ENCODE peak calls at places on chromosomes 1 and 21, in eight cellular contexts. One of them, this sample, is unnamed.

GRCh38 chr1:248757784-248758195 is 2.2 kb upstream of the LYPD8 start:
- DNase-seq in omental fat pad: no peak
- DNase-seq in activated CD4-positive, alpha-beta T cell treated with anti-CD3 and anti-CD28 coated beads, Interleukin-2, amount 50 U/mL, for 4 hours: no peak
- DNase-seq in tibial artery: no peak
- DNase-seq in stimulated activated CD8-positive, alpha-beta memory T cell treated with anti-CD3 and anti-CD28 coated beads, Interleukin-2, amount 100 ng/mL, for 48 hours: no peak
- DNase-seq in activated T-cell treated with anti-CD3 and anti-CD28 coated beads for 1 hour: no peak
- DNase-seq in H54: no peak
- DNase-seq in AG09309: no peak
- DNase-seq in this sample: no peak

GRCh38 chr1:220487297-220487820 is 40.6 kb upstream of the MARK1 start:
- DNase-seq in activated T-cell treated with anti-CD3 and anti-CD28 coated beads for 1 hour: no peak
- DNase-seq in AG09309: no peak
- DNase-seq in activated CD4-positive, alpha-beta T cell treated with anti-CD3 and anti-CD28 coated beads, Interleukin-2, amount 50 U/mL, for 4 hours: no peak
- DNase-seq in tibial artery: no peak
- DNase-seq in stimulated activated CD8-positive, alpha-beta memory T cell treated with anti-CD3 and anti-CD28 coated beads, Interleukin-2, amount 100 ng/mL, for 48 hours: no peak
- DNase-seq in omental fat pad: no peak
- DNase-seq in H54: no peak
- DNase-seq in this sample: no peak

GRCh38 chr1:228956864-228957263 is 221.6 kb downstream of the RHOU start:
- DNase-seq in omental fat pad: no peak
- DNase-seq in stimulated activated CD8-positive, alpha-beta memory T cell treated with anti-CD3 and anti-CD28 coated beads, Interleukin-2, amount 100 ng/mL, for 48 hours: no peak
- DNase-seq in activated CD4-positive, alpha-beta T cell treated with anti-CD3 and anti-CD28 coated beads, Interleukin-2, amount 50 U/mL, for 4 hours: no peak
- DNase-seq in AG09309: no peak
- DNase-seq in H54: no peak
- DNase-seq in tibial artery: no peak
- DNase-seq in activated T-cell treated with anti-CD3 and anti-CD28 coated beads for 1 hour: no peak
- DNase-seq in this sample: no peak

GRCh38 chr1:55530749-55531478 is 315.8 kb upstream of the USP24 start:
- DNase-seq in omental fat pad: no peak
- DNase-seq in H54: no peak
- DNase-seq in tibial artery: no peak
- DNase-seq in AG09309: no peak
- DNase-seq in activated CD4-positive, alpha-beta T cell treated with anti-CD3 and anti-CD28 coated beads, Interleukin-2, amount 50 U/mL, for 4 hours: no peak
- DNase-seq in stimulated activated CD8-positive, alpha-beta memory T cell treated with anti-CD3 and anti-CD28 coated beads, Interleukin-2, amount 100 ng/mL, for 48 hours: no peak
- DNase-seq in activated T-cell treated with anti-CD3 and anti-CD28 coated beads for 1 hour: no peak
- DNase-seq in this sample: no peak

GRCh38 chr21:36589352-36589971 is 109.5 kb upstream of the SIM2 start:
- DNase-seq in stimulated activated CD8-positive, alpha-beta memory T cell treated with anti-CD3 and anti-CD28 coated beads, Interleukin-2, amount 100 ng/mL, for 48 hours: peak
- DNase-seq in AG09309: no peak
- DNase-seq in activated T-cell treated with anti-CD3 and anti-CD28 coated beads for 1 hour: no peak
- DNase-seq in activated CD4-positive, alpha-beta T cell treated with anti-CD3 and anti-CD28 coated beads, Interleukin-2, amount 50 U/mL, for 4 hours: no peak
- DNase-seq in H54: peak
- DNase-seq in omental fat pad: no peak
- DNase-seq in tibial artery: no peak
- DNase-seq in this sample: no peak

GRCh38 chr1:244937099-244937498 is 72.8 kb upstream of the HNRNPU start:
- DNase-seq in activated CD4-positive, alpha-beta T cell treated with anti-CD3 and anti-CD28 coated beads, Interleukin-2, amount 50 U/mL, for 4 hours: no peak
- DNase-seq in stimulated activated CD8-positive, alpha-beta memory T cell treated with anti-CD3 and anti-CD28 coated beads, Interleukin-2, amount 100 ng/mL, for 48 hours: no peak
- DNase-seq in tibial artery: no peak
- DNase-seq in AG09309: no peak
- DNase-seq in H54: no peak
- DNase-seq in activated T-cell treated with anti-CD3 and anti-CD28 coated beads for 1 hour: no peak
- DNase-seq in omental fat pad: no peak
- DNase-seq in this sample: no peak

GRCh38 chr21:43916691-43917514 is 51.9 kb downstream of the AGPAT3 start:
- DNase-seq in activated CD4-positive, alpha-beta T cell treated with anti-CD3 and anti-CD28 coated beads, Interleukin-2, amount 50 U/mL, for 4 hours: peak
- DNase-seq in H54: no peak
- DNase-seq in AG09309: no peak
- DNase-seq in tibial artery: peak
- DNase-seq in activated T-cell treated with anti-CD3 and anti-CD28 coated beads for 1 hour: peak
- DNase-seq in stimulated activated CD8-positive, alpha-beta memory T cell treated with anti-CD3 and anti-CD28 coated beads, Interleukin-2, amount 100 ng/mL, for 48 hours: peak
- DNase-seq in omental fat pad: no peak
- DNase-seq in this sample: no peak

GRCh38 chr1:53288247-53289049 is 39.4 kb downstream of the LRP8 start:
- DNase-seq in AG09309: no peak
- DNase-seq in omental fat pad: no peak
- DNase-seq in H54: no peak
- DNase-seq in stimulated activated CD8-positive, alpha-beta memory T cell treated with anti-CD3 and anti-CD28 coated beads, Interleukin-2, amount 100 ng/mL, for 48 hours: no peak
- DNase-seq in activated T-cell treated with anti-CD3 and anti-CD28 coated beads for 1 hour: no peak
- DNase-seq in tibial artery: no peak
- DNase-seq in activated CD4-positive, alpha-beta T cell treated with anti-CD3 and anti-CD28 coated beads, Interleukin-2, amount 50 U/mL, for 4 hours: no peak
- DNase-seq in this sample: no peak

GRCh38 chr1:214143015-214143775 is 137.8 kb upstream of the SMYD2 start:
- DNase-seq in AG09309: no peak
- DNase-seq in stimulated activated CD8-positive, alpha-beta memory T cell treated with anti-CD3 and anti-CD28 coated beads, Interleukin-2, amount 100 ng/mL, for 48 hours: no peak
- DNase-seq in tibial artery: no peak
- DNase-seq in H54: no peak
- DNase-seq in activated CD4-positive, alpha-beta T cell treated with anti-CD3 and anti-CD28 coated beads, Interleukin-2, amount 50 U/mL, for 4 hours: no peak
- DNase-seq in activated T-cell treated with anti-CD3 and anti-CD28 coated beads for 1 hour: no peak
- DNase-seq in omental fat pad: no peak
- DNase-seq in this sample: no peak

GRCh38 chr1:205317311-205317917 is 4.1 kb downstream of the NUAK2 start:
- DNase-seq in activated T-cell treated with anti-CD3 and anti-CD28 coated beads for 1 hour: no peak
- DNase-seq in activated CD4-positive, alpha-beta T cell treated with anti-CD3 and anti-CD28 coated beads, Interleukin-2, amount 50 U/mL, for 4 hours: no peak
- DNase-seq in H54: peak
- DNase-seq in omental fat pad: no peak
- DNase-seq in stimulated activated CD8-positive, alpha-beta memory T cell treated with anti-CD3 and anti-CD28 coated beads, Interleukin-2, amount 100 ng/mL, for 48 hours: no peak
- DNase-seq in AG09309: no peak
- DNase-seq in tibial artery: peak
- DNase-seq in this sample: no peak

GRCh38 chr1:28680141-28680540 is 11.6 kb downstream of the GMEB1 start:
- DNase-seq in tibial artery: no peak
- DNase-seq in H54: no peak
- DNase-seq in activated T-cell treated with anti-CD3 and anti-CD28 coated beads for 1 hour: no peak
- DNase-seq in activated CD4-positive, alpha-beta T cell treated with anti-CD3 and anti-CD28 coated beads, Interleukin-2, amount 50 U/mL, for 4 hours: no peak
- DNase-seq in omental fat pad: no peak
- DNase-seq in stimulated activated CD8-positive, alpha-beta memory T cell treated with anti-CD3 and anti-CD28 coated beads, Interleukin-2, amount 100 ng/mL, for 48 hours: no peak
- DNase-seq in AG09309: no peak
- DNase-seq in this sample: no peak

GRCh38 chr1:169873582-169874200 is 20.0 kb downstream of the SCYL3 start:
- DNase-seq in stimulated activated CD8-positive, alpha-beta memory T cell treated with anti-CD3 and anti-CD28 coated beads, Interleukin-2, amount 100 ng/mL, for 48 hours: no peak
- DNase-seq in tibial artery: no peak
- DNase-seq in activated T-cell treated with anti-CD3 and anti-CD28 coated beads for 1 hour: no peak
- DNase-seq in H54: no peak
- DNase-seq in omental fat pad: no peak
- DNase-seq in activated CD4-positive, alpha-beta T cell treated with anti-CD3 and anti-CD28 coated beads, Interleukin-2, amount 50 U/mL, for 4 hours: no peak
- DNase-seq in AG09309: no peak
- DNase-seq in this sample: no peak

GRCh38 chr1:30675761-30676160 is 47.6 kb downstream of the MATN1 start:
- DNase-seq in H54: no peak
- DNase-seq in activated T-cell treated with anti-CD3 and anti-CD28 coated beads for 1 hour: no peak
- DNase-seq in tibial artery: no peak
- DNase-seq in AG09309: peak
- DNase-seq in omental fat pad: no peak
- DNase-seq in activated CD4-positive, alpha-beta T cell treated with anti-CD3 and anti-CD28 coated beads, Interleukin-2, amount 50 U/mL, for 4 hours: no peak
- DNase-seq in stimulated activated CD8-positive, alpha-beta memory T cell treated with anti-CD3 and anti-CD28 coated beads, Interleukin-2, amount 100 ng/mL, for 48 hours: no peak
- DNase-seq in this sample: no peak

GRCh38 chr1:1806890-1807289 is 28.6 kb upstream of the NADK start:
- DNase-seq in AG09309: no peak
- DNase-seq in H54: no peak
- DNase-seq in activated CD4-positive, alpha-beta T cell treated with anti-CD3 and anti-CD28 coated beads, Interleukin-2, amount 50 U/mL, for 4 hours: no peak
- DNase-seq in activated T-cell treated with anti-CD3 and anti-CD28 coated beads for 1 hour: no peak
- DNase-seq in stimulated activated CD8-positive, alpha-beta memory T cell treated with anti-CD3 and anti-CD28 coated beads, Interleukin-2, amount 100 ng/mL, for 48 hours: no peak
- DNase-seq in tibial artery: peak
- DNase-seq in omental fat pad: no peak
- DNase-seq in this sample: no peak

GRCh38 chr1:8412183-8412831 is 94.4 kb downstream of the SLC45A1 start:
- DNase-seq in omental fat pad: no peak
- DNase-seq in H54: peak
- DNase-seq in activated CD4-positive, alpha-beta T cell treated with anti-CD3 and anti-CD28 coated beads, Interleukin-2, amount 50 U/mL, for 4 hours: no peak
- DNase-seq in activated T-cell treated with anti-CD3 and anti-CD28 coated beads for 1 hour: no peak
- DNase-seq in stimulated activated CD8-positive, alpha-beta memory T cell treated with anti-CD3 and anti-CD28 coated beads, Interleukin-2, amount 100 ng/mL, for 48 hours: no peak
- DNase-seq in AG09309: peak
- DNase-seq in tibial artery: peak
- DNase-seq in this sample: no peak

GRCh38 chr1:215160351-215160750 is 77.8 kb downstream of the KCNK2 start:
- DNase-seq in stimulated activated CD8-positive, alpha-beta memory T cell treated with anti-CD3 and anti-CD28 coated beads, Interleukin-2, amount 100 ng/mL, for 48 hours: no peak
- DNase-seq in activated T-cell treated with anti-CD3 and anti-CD28 coated beads for 1 hour: no peak
- DNase-seq in AG09309: no peak
- DNase-seq in H54: no peak
- DNase-seq in omental fat pad: no peak
- DNase-seq in activated CD4-positive, alpha-beta T cell treated with anti-CD3 and anti-CD28 coated beads, Interleukin-2, amount 50 U/mL, for 4 hours: no peak
- DNase-seq in tibial artery: no peak
- DNase-seq in this sample: no peak

GRCh38 chr1:202656951-202657646 is 53.2 kb downstream of the SYT2 start:
- DNase-seq in activated T-cell treated with anti-CD3 and anti-CD28 coated beads for 1 hour: no peak
- DNase-seq in omental fat pad: no peak
- DNase-seq in tibial artery: no peak
- DNase-seq in stimulated activated CD8-positive, alpha-beta memory T cell treated with anti-CD3 and anti-CD28 coated beads, Interleukin-2, amount 100 ng/mL, for 48 hours: no peak
- DNase-seq in activated CD4-positive, alpha-beta T cell treated with anti-CD3 and anti-CD28 coated beads, Interleukin-2, amount 50 U/mL, for 4 hours: no peak
- DNase-seq in H54: peak
- DNase-seq in AG09309: no peak
- DNase-seq in this sample: no peak

GRCh38 chr1:59276317-59276914 is 20.5 kb upstream of the FGGY start:
- DNase-seq in stimulated activated CD8-positive, alpha-beta memory T cell treated with anti-CD3 and anti-CD28 coated beads, Interleukin-2, amount 100 ng/mL, for 48 hours: no peak
- DNase-seq in omental fat pad: no peak
- DNase-seq in H54: no peak
- DNase-seq in AG09309: no peak
- DNase-seq in activated T-cell treated with anti-CD3 and anti-CD28 coated beads for 1 hour: no peak
- DNase-seq in tibial artery: no peak
- DNase-seq in activated CD4-positive, alpha-beta T cell treated with anti-CD3 and anti-CD28 coated beads, Interleukin-2, amount 50 U/mL, for 4 hours: no peak
- DNase-seq in this sample: no peak

GRCh38 chr1:59434336-59434735 is 137.4 kb downstream of the FGGY start:
- DNase-seq in omental fat pad: no peak
- DNase-seq in activated T-cell treated with anti-CD3 and anti-CD28 coated beads for 1 hour: no peak
- DNase-seq in AG09309: no peak
- DNase-seq in tibial artery: no peak
- DNase-seq in stimulated activated CD8-positive, alpha-beta memory T cell treated with anti-CD3 and anti-CD28 coated beads, Interleukin-2, amount 100 ng/mL, for 48 hours: no peak
- DNase-seq in activated CD4-positive, alpha-beta T cell treated with anti-CD3 and anti-CD28 coated beads, Interleukin-2, amount 50 U/mL, for 4 hours: no peak
- DNase-seq in H54: no peak
- DNase-seq in this sample: no peak

GRCh38 chr1:61388586-61388985 is 306.2 kb downstream of the NFIA start:
- DNase-seq in omental fat pad: no peak
- DNase-seq in activated T-cell treated with anti-CD3 and anti-CD28 coated beads for 1 hour: no peak
- DNase-seq in tibial artery: no peak
- DNase-seq in H54: no peak
- DNase-seq in stimulated activated CD8-positive, alpha-beta memory T cell treated with anti-CD3 and anti-CD28 coated beads, Interleukin-2, amount 100 ng/mL, for 48 hours: no peak
- DNase-seq in activated CD4-positive, alpha-beta T cell treated with anti-CD3 and anti-CD28 coated beads, Interleukin-2, amount 50 U/mL, for 4 hours: no peak
- DNase-seq in AG09309: peak
- DNase-seq in this sample: no peak

GRCh38 chr1:1344672-1345361 is 4.4 kb downstream of the DVL1 start:
- DNase-seq in omental fat pad: no peak
- DNase-seq in tibial artery: no peak
- DNase-seq in stimulated activated CD8-positive, alpha-beta memory T cell treated with anti-CD3 and anti-CD28 coated beads, Interleukin-2, amount 100 ng/mL, for 48 hours: no peak
- DNase-seq in H54: peak
- DNase-seq in AG09309: no peak
- DNase-seq in activated T-cell treated with anti-CD3 and anti-CD28 coated beads for 1 hour: no peak
- DNase-seq in activated CD4-positive, alpha-beta T cell treated with anti-CD3 and anti-CD28 coated beads, Interleukin-2, amount 50 U/mL, for 4 hours: peak
- DNase-seq in this sample: no peak

GRCh38 chr1:160637821-160638539 is 8.9 kb downstream of the SLAMF1 start:
- DNase-seq in activated CD4-positive, alpha-beta T cell treated with anti-CD3 and anti-CD28 coated beads, Interleukin-2, amount 50 U/mL, for 4 hours: no peak
- DNase-seq in H54: no peak
- DNase-seq in AG09309: no peak
- DNase-seq in stimulated activated CD8-positive, alpha-beta memory T cell treated with anti-CD3 and anti-CD28 coated beads, Interleukin-2, amount 100 ng/mL, for 48 hours: no peak
- DNase-seq in tibial artery: no peak
- DNase-seq in activated T-cell treated with anti-CD3 and anti-CD28 coated beads for 1 hour: no peak
- DNase-seq in omental fat pad: no peak
- DNase-seq in this sample: no peak

GRCh38 chr1:9397984-9398526 is 105.4 kb downstream of the SPSB1 start:
- DNase-seq in activated CD4-positive, alpha-beta T cell treated with anti-CD3 and anti-CD28 coated beads, Interleukin-2, amount 50 U/mL, for 4 hours: no peak
- DNase-seq in H54: no peak
- DNase-seq in stimulated activated CD8-positive, alpha-beta memory T cell treated with anti-CD3 and anti-CD28 coated beads, Interleukin-2, amount 100 ng/mL, for 48 hours: no peak
- DNase-seq in activated T-cell treated with anti-CD3 and anti-CD28 coated beads for 1 hour: no peak
- DNase-seq in omental fat pad: no peak
- DNase-seq in tibial artery: peak
- DNase-seq in AG09309: no peak
- DNase-seq in this sample: no peak

GRCh38 chr21:28959367-28960099 is 33.1 kb downstream of the LTN1 start:
- DNase-seq in tibial artery: no peak
- DNase-seq in omental fat pad: no peak
- DNase-seq in stimulated activated CD8-positive, alpha-beta memory T cell treated with anti-CD3 and anti-CD28 coated beads, Interleukin-2, amount 100 ng/mL, for 48 hours: no peak
- DNase-seq in activated CD4-positive, alpha-beta T cell treated with anti-CD3 and anti-CD28 coated beads, Interleukin-2, amount 50 U/mL, for 4 hours: no peak
- DNase-seq in H54: peak
- DNase-seq in activated T-cell treated with anti-CD3 and anti-CD28 coated beads for 1 hour: no peak
- DNase-seq in AG09309: peak
- DNase-seq in this sample: no peak

GRCh38 chr1:7250176-7250575 is 464.9 kb downstream of the CAMTA1 start:
- DNase-seq in H54: no peak
- DNase-seq in tibial artery: no peak
- DNase-seq in omental fat pad: no peak
- DNase-seq in AG09309: no peak
- DNase-seq in stimulated activated CD8-positive, alpha-beta memory T cell treated with anti-CD3 and anti-CD28 coated beads, Interleukin-2, amount 100 ng/mL, for 48 hours: no peak
- DNase-seq in activated CD4-positive, alpha-beta T cell treated with anti-CD3 and anti-CD28 coated beads, Interleukin-2, amount 50 U/mL, for 4 hours: no peak
- DNase-seq in activated T-cell treated with anti-CD3 and anti-CD28 coated beads for 1 hour: no peak
- DNase-seq in this sample: no peak

GRCh38 chr1:169933999-169934725 is 40.5 kb upstream of the SCYL3 start:
- DNase-seq in AG09309: no peak
- DNase-seq in H54: no peak
- DNase-seq in omental fat pad: no peak
- DNase-seq in activated CD4-positive, alpha-beta T cell treated with anti-CD3 and anti-CD28 coated beads, Interleukin-2, amount 50 U/mL, for 4 hours: no peak
- DNase-seq in stimulated activated CD8-positive, alpha-beta memory T cell treated with anti-CD3 and anti-CD28 coated beads, Interleukin-2, amount 100 ng/mL, for 48 hours: no peak
- DNase-seq in activated T-cell treated with anti-CD3 and anti-CD28 coated beads for 1 hour: no peak
- DNase-seq in tibial artery: no peak
- DNase-seq in this sample: no peak

GRCh38 chr1:84892657-84893618 is at the start of gene LPAR3:
- DNase-seq in omental fat pad: no peak
- DNase-seq in activated T-cell treated with anti-CD3 and anti-CD28 coated beads for 1 hour: no peak
- DNase-seq in AG09309: no peak
- DNase-seq in stimulated activated CD8-positive, alpha-beta memory T cell treated with anti-CD3 and anti-CD28 coated beads, Interleukin-2, amount 100 ng/mL, for 48 hours: peak
- DNase-seq in H54: no peak
- DNase-seq in activated CD4-positive, alpha-beta T cell treated with anti-CD3 and anti-CD28 coated beads, Interleukin-2, amount 50 U/mL, for 4 hours: no peak
- DNase-seq in tibial artery: no peak
- DNase-seq in this sample: no peak

GRCh38 chr1:170415734-170416372 is 116.1 kb upstream of the GORAB start:
- DNase-seq in tibial artery: no peak
- DNase-seq in activated T-cell treated with anti-CD3 and anti-CD28 coated beads for 1 hour: no peak
- DNase-seq in AG09309: peak
- DNase-seq in omental fat pad: no peak
- DNase-seq in activated CD4-positive, alpha-beta T cell treated with anti-CD3 and anti-CD28 coated beads, Interleukin-2, amount 50 U/mL, for 4 hours: no peak
- DNase-seq in H54: no peak
- DNase-seq in stimulated activated CD8-positive, alpha-beta memory T cell treated with anti-CD3 and anti-CD28 coated beads, Interleukin-2, amount 100 ng/mL, for 48 hours: no peak
- DNase-seq in this sample: no peak

GRCh38 chr1:240766831-240767230 is 154.9 kb upstream of the GREM2 start:
- DNase-seq in activated CD4-positive, alpha-beta T cell treated with anti-CD3 and anti-CD28 coated beads, Interleukin-2, amount 50 U/mL, for 4 hours: no peak
- DNase-seq in H54: no peak
- DNase-seq in activated T-cell treated with anti-CD3 and anti-CD28 coated beads for 1 hour: no peak
- DNase-seq in AG09309: no peak
- DNase-seq in tibial artery: no peak
- DNase-seq in omental fat pad: no peak
- DNase-seq in stimulated activated CD8-positive, alpha-beta memory T cell treated with anti-CD3 and anti-CD28 coated beads, Interleukin-2, amount 100 ng/mL, for 48 hours: no peak
- DNase-seq in this sample: no peak

GRCh38 chr1:204834752-204835151 is 35.9 kb upstream of the NFASC start:
- DNase-seq in omental fat pad: no peak
- DNase-seq in stimulated activated CD8-positive, alpha-beta memory T cell treated with anti-CD3 and anti-CD28 coated beads, Interleukin-2, amount 100 ng/mL, for 48 hours: no peak
- DNase-seq in AG09309: no peak
- DNase-seq in H54: no peak
- DNase-seq in tibial artery: no peak
- DNase-seq in activated T-cell treated with anti-CD3 and anti-CD28 coated beads for 1 hour: no peak
- DNase-seq in activated CD4-positive, alpha-beta T cell treated with anti-CD3 and anti-CD28 coated beads, Interleukin-2, amount 50 U/mL, for 4 hours: no peak
- DNase-seq in this sample: no peak

GRCh38 chr21:35904995-35905972 is 155.0 kb downstream of the SETD4 start:
- DNase-seq in activated CD4-positive, alpha-beta T cell treated with anti-CD3 and anti-CD28 coated beads, Interleukin-2, amount 50 U/mL, for 4 hours: no peak
- DNase-seq in tibial artery: peak
- DNase-seq in AG09309: no peak
- DNase-seq in stimulated activated CD8-positive, alpha-beta memory T cell treated with anti-CD3 and anti-CD28 coated beads, Interleukin-2, amount 100 ng/mL, for 48 hours: no peak
- DNase-seq in omental fat pad: no peak
- DNase-seq in H54: no peak
- DNase-seq in activated T-cell treated with anti-CD3 and anti-CD28 coated beads for 1 hour: no peak
- DNase-seq in this sample: no peak

GRCh38 chr1:220841293-220841692 is 38.0 kb upstream of the HLX start:
- DNase-seq in stimulated activated CD8-positive, alpha-beta memory T cell treated with anti-CD3 and anti-CD28 coated beads, Interleukin-2, amount 100 ng/mL, for 48 hours: no peak
- DNase-seq in tibial artery: no peak
- DNase-seq in omental fat pad: no peak
- DNase-seq in activated CD4-positive, alpha-beta T cell treated with anti-CD3 and anti-CD28 coated beads, Interleukin-2, amount 50 U/mL, for 4 hours: no peak
- DNase-seq in H54: no peak
- DNase-seq in AG09309: no peak
- DNase-seq in activated T-cell treated with anti-CD3 and anti-CD28 coated beads for 1 hour: no peak
- DNase-seq in this sample: no peak

GRCh38 chr1:178818416-178818815 is 52.5 kb downstream of the ANGPTL1 start:
- DNase-seq in tibial artery: no peak
- DNase-seq in H54: peak
- DNase-seq in activated CD4-positive, alpha-beta T cell treated with anti-CD3 and anti-CD28 coated beads, Interleukin-2, amount 50 U/mL, for 4 hours: no peak
- DNase-seq in omental fat pad: no peak
- DNase-seq in AG09309: peak
- DNase-seq in activated T-cell treated with anti-CD3 and anti-CD28 coated beads for 1 hour: no peak
- DNase-seq in stimulated activated CD8-positive, alpha-beta memory T cell treated with anti-CD3 and anti-CD28 coated beads, Interleukin-2, amount 100 ng/mL, for 48 hours: no peak
- DNase-seq in this sample: no peak

GRCh38 chr1:186945146-186945545 is 116.4 kb downstream of the PLA2G4A start:
- DNase-seq in activated T-cell treated with anti-CD3 and anti-CD28 coated beads for 1 hour: no peak
- DNase-seq in omental fat pad: no peak
- DNase-seq in H54: no peak
- DNase-seq in activated CD4-positive, alpha-beta T cell treated with anti-CD3 and anti-CD28 coated beads, Interleukin-2, amount 50 U/mL, for 4 hours: no peak
- DNase-seq in tibial artery: no peak
- DNase-seq in AG09309: no peak
- DNase-seq in stimulated activated CD8-positive, alpha-beta memory T cell treated with anti-CD3 and anti-CD28 coated beads, Interleukin-2, amount 100 ng/mL, for 48 hours: no peak
- DNase-seq in this sample: no peak

This sample was measured in cortex of kidney.